ENCODE peak calls at places on chromosomes 11 and 22, in eight cellular contexts. V is A549, F is endothelial cell of umbilical vein, Y is HCT116, J is H1, B is GM12878, P is K562, L is HepG2. S is an unnamed sample.

GRCh38 chr22:32615874-32616564 is 141.4 kb downstream of the FBXO7 start:
- DNase-seq in V (no peak), F (no peak), Y (no peak), J (peak; percentile 52), B (no peak), P (no peak), L (peak; percentile 72), S (no peak)

GRCh38 chr11:11346249-11346648 is 6.8 kb downstream of the CSNK2A3 start:
- DNase-seq in V (no peak), F (no peak), Y (no peak), J (no peak), B (no peak), P (no peak), L (no peak), S (no peak)

GRCh38 chr11:131999084-131999483 is 628.7 kb downstream of the NTM start:
- DNase-seq in V (no peak), F (no peak), Y (no peak), J (no peak), B (no peak), P (no peak), L (no peak), S (no peak)

GRCh38 chr11:116379185-116379828 is 393.5 kb downstream of the BUD13 start:
- DNase-seq in V (no peak), F (peak; percentile 47), Y (no peak), J (peak; percentile 81), B (no peak), P (peak; percentile 47), L (peak; percentile 21), S (peak; percentile 31)

GRCh38 chr11:134501406-134502152 is 89.5 kb upstream of the B3GAT1 start:
- DNase-seq in V (no peak), F (no peak), Y (no peak), J (no peak), B (no peak), P (no peak), L (no peak), S (no peak)

GRCh38 chr22:20116376-20116950 is 559 bp downstream of the RANBP1 start:
- DNase-seq in V (no peak), F (no peak), Y (no peak), J (no peak), B (no peak), P (peak; percentile 99), L (no peak), S (no peak)

GRCh38 chr11:10498022-10498400 is 42.9 kb downstream of the AMPD3 start:
- DNase-seq in V (no peak), F (no peak), Y (no peak), J (no peak), B (no peak), P (no peak), L (no peak), S (no peak)

GRCh38 chr11:8477680-8478079 is 116.3 kb downstream of the STK33 start:
- DNase-seq in V (no peak), F (no peak), Y (no peak), J (no peak), B (peak; percentile 36), P (no peak), L (no peak), S (no peak)

GRCh38 chr11:10605941-10606381 is 37.5 kb upstream of the LYVE1 start:
- DNase-seq in V (no peak), F (peak; percentile 77), Y (no peak), J (no peak), B (no peak), P (no peak), L (peak; percentile 8), S (peak; percentile 88)

GRCh38 chr11:75400110-75400865 is 970 bp downstream of the RPS3 start:
- DNase-seq in V (no peak), F (peak; percentile 54), Y (no peak), J (no peak), B (no peak), P (no peak), L (peak; percentile 49), S (peak; percentile 52)

GRCh38 chr22:46087816-46088277 is 62.5 kb upstream of the PPARA start:
- DNase-seq in V (no peak), F (peak; percentile 85), Y (no peak), J (no peak), B (no peak), P (peak; percentile 74), L (no peak), S (no peak)

DNA sequence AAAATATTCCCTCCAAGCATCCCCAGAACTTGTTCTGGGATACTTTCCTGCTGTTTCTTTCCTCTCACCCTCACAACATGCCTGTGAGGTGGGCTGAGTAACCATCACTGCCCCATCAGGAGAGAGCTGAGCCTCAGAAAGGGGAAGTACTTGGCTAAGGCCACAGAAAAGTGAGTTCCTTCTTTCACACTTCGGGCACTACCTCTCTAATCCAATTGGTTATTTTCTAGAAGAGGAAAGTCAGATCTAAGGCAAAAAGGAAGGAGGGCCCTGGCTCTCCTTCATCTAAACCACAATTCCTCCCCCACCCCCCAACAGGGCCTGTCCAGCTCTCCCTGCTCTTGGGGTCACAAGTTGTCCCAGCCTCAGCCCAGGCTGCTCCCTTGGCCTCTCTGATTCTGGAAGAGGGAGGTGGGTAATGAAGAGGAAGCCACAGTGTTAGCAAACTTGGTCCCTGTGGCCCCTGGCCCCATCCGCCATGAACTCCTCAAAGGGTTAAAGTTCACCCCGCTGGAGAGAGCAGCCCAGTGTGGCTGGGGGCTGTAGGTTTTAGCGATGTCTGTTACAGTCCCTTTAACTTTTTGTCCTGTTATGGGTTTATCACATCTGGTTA is 34.0 kb downstream of the SLC22A12 start:
- DNase-seq in V (no peak), F (no peak), Y (no peak), J (no peak), B (no peak), P (no peak), L (no peak), S (peak; percentile 93)
- TF ChIP-seq MAX in V (no peak), F (no peak), Y (no peak), J (no peak), B (no peak), P (no peak), L (no peak), S (no peak)

DNA sequence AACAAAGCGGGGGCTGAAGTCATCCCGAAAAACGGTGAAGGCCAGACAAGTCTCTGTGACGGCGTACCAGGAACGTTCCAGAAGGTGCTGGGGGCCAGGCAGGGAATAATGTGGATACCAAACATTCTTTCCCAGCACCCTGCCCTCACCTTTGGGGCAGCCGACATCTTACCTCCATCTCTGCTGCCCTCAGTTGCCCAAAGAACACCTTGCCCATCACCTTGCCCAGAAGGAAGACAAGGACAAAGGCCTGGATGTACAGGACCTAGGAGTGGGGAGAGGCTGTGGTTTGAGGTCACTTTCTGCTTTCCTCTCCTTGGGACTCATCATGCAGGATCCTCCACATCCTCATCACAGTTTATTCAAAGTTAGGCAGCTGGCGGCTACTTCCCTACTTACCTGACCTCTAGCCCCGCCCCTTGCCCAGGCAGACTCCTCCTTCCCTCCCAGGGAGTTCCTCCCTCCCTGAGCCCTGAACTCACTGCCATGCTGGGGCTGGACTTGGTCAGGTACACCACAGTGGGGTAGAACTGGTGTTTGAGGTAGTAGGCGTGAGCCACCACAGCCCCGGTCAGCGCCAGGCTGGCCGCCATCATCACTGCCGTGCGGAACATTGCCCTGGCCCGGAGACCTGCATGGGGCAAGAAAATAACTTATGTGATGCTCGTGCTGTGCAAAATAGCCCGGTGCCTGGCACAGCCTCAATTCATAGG is 1.2 kb downstream of the SYVN1 start:
- DNase-seq in V (peak; percentile 54), F (peak; percentile 19), Y (peak; percentile 64), J (peak; percentile 75), B (no peak), P (peak; percentile 80), L (peak; percentile 47), S (peak; percentile 62)
- TF ChIP-seq POLR2A in V (no peak), F (no peak), Y (no peak), J (no peak), B (peak; percentile 74), P (no peak), L (peak; percentile 74), S (no peak)

DNA sequence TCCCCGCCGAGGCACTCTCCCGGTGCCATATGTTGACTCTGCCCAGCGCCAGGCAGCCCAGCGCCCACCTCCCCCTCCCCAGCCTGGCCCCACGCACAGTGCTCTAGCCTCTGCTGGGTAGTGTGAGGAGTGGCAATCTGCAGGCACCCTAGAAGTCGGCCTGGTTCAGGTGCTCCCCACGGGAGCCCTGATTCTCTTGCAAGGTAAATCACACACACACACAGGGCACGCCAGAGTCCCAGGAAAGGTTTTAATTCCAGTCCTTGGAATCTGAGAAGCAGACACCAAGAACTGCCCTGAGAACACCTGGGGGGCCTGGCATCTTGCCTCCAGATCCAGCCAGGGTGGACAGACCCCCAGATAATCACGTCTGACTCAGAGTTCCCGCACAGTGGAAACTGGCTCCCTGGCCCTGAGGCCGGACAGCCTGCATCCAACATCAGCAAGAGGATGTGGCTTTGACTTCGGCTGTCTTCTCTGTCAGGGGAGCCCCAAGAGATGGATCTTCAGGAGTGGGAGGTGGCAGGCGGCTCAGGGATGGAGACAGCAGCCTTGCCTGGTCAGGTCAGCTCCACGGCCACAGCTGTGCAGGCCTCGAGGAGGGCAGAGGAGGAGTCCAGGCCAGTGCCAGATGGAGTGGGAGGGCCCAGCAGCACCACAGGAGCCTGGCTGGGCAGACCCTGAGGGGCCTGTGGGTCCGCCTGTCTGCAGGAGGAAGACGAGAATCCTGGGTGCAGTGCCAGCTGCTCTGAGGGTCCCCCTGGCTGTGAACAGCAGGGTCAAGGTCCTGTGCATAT is 1.1 kb upstream of the RIN1 start:
- DNase-seq in V (no peak), F (no peak), Y (no peak), J (peak; percentile 44), B (no peak), P (no peak), L (no peak), S (no peak)
- TF ChIP-seq MAX in V (no peak), F (no peak), Y (no peak), J (no peak), B (no peak), P (no peak), L (no peak), S (no peak)

GRCh38 chr11:111920908-111921307 is 2.2 kb downstream of the C11orf52 start:
- DNase-seq in V (no peak), F (no peak), Y (no peak), J (no peak), B (no peak), P (no peak), L (no peak), S (no peak)

GRCh38 chr11:111923951-111924350 is 5.2 kb downstream of the C11orf52 start:
- DNase-seq in V (no peak), F (no peak), Y (no peak), J (no peak), B (no peak), P (no peak), L (no peak), S (no peak)

GRCh38 chr11:111925953-111926352 is 7.2 kb downstream of the C11orf52 start:
- DNase-seq in V (no peak), F (no peak), Y (no peak), J (no peak), B (no peak), P (no peak), L (no peak), S (no peak)

GRCh38 chr11:111922803-111923202 is 4.1 kb downstream of the C11orf52 start:
- DNase-seq in V (no peak), F (peak; percentile 44), Y (no peak), J (no peak), B (no peak), P (no peak), L (peak; percentile 41), S (no peak)

DNA sequence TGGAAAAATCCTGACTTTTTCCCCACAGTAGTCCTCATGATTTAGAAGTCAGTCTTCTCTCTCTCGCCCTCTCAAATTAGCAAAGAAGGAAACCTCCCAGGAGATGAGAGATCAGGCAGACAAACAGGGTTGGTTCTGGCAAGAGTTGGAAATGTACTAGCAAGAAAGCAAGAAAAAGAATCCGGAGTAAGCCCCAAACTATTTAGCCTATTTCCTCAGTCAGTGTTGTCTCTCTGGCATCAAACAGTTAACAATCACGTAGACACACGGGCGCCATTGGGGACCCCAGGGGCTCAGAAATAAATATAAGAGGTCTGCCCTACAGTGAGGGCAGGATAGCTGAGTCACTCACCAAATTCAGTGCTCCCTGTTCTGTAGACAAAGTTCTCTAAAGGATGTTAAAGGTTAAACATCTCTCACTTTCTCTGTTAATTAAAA is 4.7 kb downstream of the C11orf52 start:
- DNase-seq in V (no peak), F (peak; percentile 48), Y (no peak), J (no peak), B (no peak), P (no peak), L (peak; percentile 75), S (no peak)
- TF ChIP-seq POLR2A in V (no peak), F (no peak), Y (no peak), J (no peak), B (no peak), P (no peak), L (no peak), S (no peak)

S was measured in NB4.